ENCODE peak calls at places on chromosomes 12 and 14, in four cellular contexts. L is HCT116, H is fibroblast of lung, A is GM23338. V is an unnamed sample.
A peak's percentile ranks its signal among the peaks of the same experiment; 100 is the strongest.

GRCh38 chr12:24380122-24380521 is 430.7 kb upstream of the SOX5 start:
- DNase-seq in L (no peak), H (no peak), A (peak; percentile 30), V (no peak)

GRCh38 chr12:88951860-88952483 is 371.7 kb upstream of the KITLG start:
- DNase-seq in L (no peak), A (peak; percentile 70), H (no peak), V (no peak)

GRCh38 chr12:11650697-11651281 is 1.3 kb downstream of the ETV6 start:
- DNase-seq in A (no peak), H (peak; percentile 42), L (no peak), V (no peak)

GRCh38 chr14:28152453-28153044 is 614.0 kb upstream of the FOXG1 start:
- DNase-seq in H (no peak), L (no peak), A (no peak), V (no peak)

GRCh38 chr14:64910847-64911495 is 3.3 kb upstream of the CHURC1 start:
- DNase-seq in L (peak; percentile 39), H (peak; percentile 32), A (peak; percentile 70), V (peak; percentile 14)

GRCh38 chr12:12803186-12803585 is 10.0 kb upstream of the DDX47 start:
- DNase-seq in H (peak; percentile 92), L (peak; percentile 92), A (peak; percentile 29), V (peak; percentile 100)

GRCh38 chr12:18246057-18246456 is 15.3 kb upstream of the PIK3C2G start:
- DNase-seq in L (no peak), H (no peak), A (peak; percentile 45), V (no peak)

GRCh38 chr12:129827985-129828384 is 75.8 kb downstream of the TMEM132D start:
- DNase-seq in L (no peak), A (peak; percentile 13), H (peak; percentile 56), V (no peak)

GRCh38 chr12:49923035-49923644 is 19.4 kb upstream of the FAIM2 start:
- DNase-seq in H (no peak), A (no peak), L (no peak), V (no peak)

GRCh38 chr14:74915426-74915825 is 7.6 kb downstream of the RPS6KL1 start:
- DNase-seq in L (no peak), A (no peak), H (no peak), V (no peak)

GRCh38 chr12:50764861-50765324 is 992 bp downstream of the ATF1 start:
- DNase-seq in A (no peak), H (peak; percentile 39), L (no peak), V (no peak)

GRCh38 chr14:81392976-81393643 is 7.0 kb downstream of the STON2 start:
- DNase-seq in A (no peak), H (no peak), L (no peak), V (no peak)

GRCh38 chr12:30582943-30583342 is 112.7 kb downstream of the IPO8 start:
- DNase-seq in A (no peak), H (peak; percentile 50), L (no peak), V (no peak)

GRCh38 chr14:52563120-52563519 is 10.5 kb downstream of the GPR137C start:
- DNase-seq in H (peak; percentile 68), L (no peak), A (no peak), V (no peak)

GRCh38 chr12:107411792-107412535 is 273.6 kb upstream of the PWP1 start:
- DNase-seq in H (peak; percentile 80), A (no peak), L (no peak), V (no peak)

GRCh38 chr14:105096206-105096875 is 31.1 kb upstream of the GPR132 start:
- DNase-seq in H (no peak), L (no peak), A (no peak), V (no peak)

GRCh38 chr12:75798527-75798926 is 233.0 kb downstream of the PHLDA1 start:
- DNase-seq in A (no peak), L (no peak), H (no peak), V (no peak)

GRCh38 chr14:89417111-89417468 is at the start of gene FOXN3:
- DNase-seq in L (peak; percentile 78), H (peak; percentile 87), A (peak; percentile 91), V (no peak)

GRCh38 chr12:53674977-53675700 is 744 bp downstream of the ATP5MC2 start:
- DNase-seq in A (no peak), L (no peak), H (no peak), V (no peak)

GRCh38 chr12:80031229-80031628 is 68.1 kb upstream of the OTOGL start:
- DNase-seq in H (no peak), A (no peak), L (no peak), V (no peak)
- H3K4me1 ChIP-seq in H (no peaks in the 10 kb centered on the region), A (peaks cover 6% of the 10 kb centered on the region), L (no peaks in the 10 kb centered on the region), V (no peaks in the 10 kb centered on the region)

DNA sequence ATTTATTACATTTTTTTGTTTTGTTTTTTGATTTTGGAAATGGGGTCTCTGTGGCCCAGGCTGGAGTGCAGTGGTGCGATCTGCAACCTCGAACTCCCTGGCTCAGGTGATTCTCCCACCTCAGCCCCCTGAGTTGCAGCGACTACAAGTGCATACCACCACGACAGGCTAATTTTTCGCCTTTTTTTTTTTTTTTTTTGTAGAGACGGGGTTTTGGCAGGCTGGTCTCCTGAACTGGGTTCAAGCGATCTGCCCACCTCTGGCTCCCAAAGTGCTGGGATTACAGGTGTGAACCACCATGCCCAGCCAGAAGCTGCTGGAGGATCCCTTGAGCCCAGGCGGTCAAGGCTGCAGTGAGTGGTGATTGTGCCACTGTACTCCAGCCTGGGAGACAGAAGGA is 2.3 kb downstream of the MON2 start:
- DNase-seq in H (no peak), A (no peak), L (no peak), V (no peak)
- H3K4me2 ChIP-seq in H (peak overlapping the region; percentile 97), A (no peak overlapping the region), L (no peak overlapping the region), V (peak overlapping the region; percentile 86)

GRCh38 chr12:120247183-120247582 is 18.3 kb downstream of the PXN start:
- DNase-seq in L (no peak), H (no peak), A (no peak), V (no peak)
- H3K4me1 ChIP-seq in L (peaks cover 49% of the 10 kb centered on the region), H (peaks cover 36% of the 10 kb centered on the region), A (peaks cover 18% of the 10 kb centered on the region), V (peaks cover 12% of the 10 kb centered on the region)

DNA sequence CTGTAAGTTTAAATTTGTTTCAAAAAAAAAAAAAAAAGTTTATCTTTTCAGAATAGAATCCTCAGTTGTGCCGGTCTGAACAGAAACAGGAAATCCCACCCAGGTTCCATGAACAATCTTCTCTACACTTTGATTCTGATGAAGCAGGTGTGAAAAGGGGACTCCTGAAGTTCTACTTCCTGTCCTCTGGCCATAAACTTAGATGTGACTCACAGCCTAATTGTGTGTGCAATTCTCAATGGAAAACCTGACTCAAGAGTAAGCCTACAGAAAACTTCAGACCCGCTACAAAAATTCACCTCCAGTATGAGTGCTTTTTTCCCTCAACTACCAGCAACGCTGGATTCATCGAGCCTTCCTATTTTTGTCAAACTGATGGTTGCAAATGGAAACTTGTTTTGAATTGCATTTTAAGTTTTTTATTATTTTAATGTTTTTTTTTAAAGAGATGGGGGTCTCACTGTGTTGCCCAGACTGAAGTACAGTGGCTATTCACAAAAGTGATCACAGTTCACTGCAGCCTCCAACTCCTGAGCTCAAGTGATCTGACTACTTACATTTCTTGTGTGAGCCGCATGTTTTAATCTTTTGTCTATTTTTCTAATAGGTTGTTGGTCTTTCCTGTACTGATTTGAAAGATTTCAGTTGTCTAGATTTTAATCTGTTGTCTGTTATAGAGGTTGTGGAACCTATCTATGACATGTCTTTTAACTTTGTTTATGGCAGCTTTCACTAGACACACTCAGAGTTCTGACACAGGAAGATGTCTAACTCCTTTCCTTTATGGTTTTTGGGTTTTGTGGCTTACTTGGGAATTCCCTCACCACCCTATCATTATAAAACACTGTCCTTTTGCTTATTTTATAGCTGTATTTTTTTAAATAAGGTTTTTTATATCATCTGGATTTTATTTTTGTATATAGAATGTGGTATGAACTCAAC is 37.6 kb downstream of the ATG14 start:
- DNase-seq in H (peak; percentile 77), A (no peak), L (peak; percentile 40), V (peak; percentile 46)
- H3K4me2 ChIP-seq in H (no peak overlapping the region), A (no peak overlapping the region), L (no peak overlapping the region), V (no peak overlapping the region)

GRCh38 chr12:120115066-120115465 is 1.5 kb downstream of the RAB35 start:
- DNase-seq in L (no peak), H (peak; percentile 51), A (no peak), V (no peak)
- H3K4me1 ChIP-seq in L (peaks cover 17% of the 10 kb centered on the region), H (peaks cover 5% of the 10 kb centered on the region), A (peaks cover 24% of the 10 kb centered on the region), V (peaks cover 27% of the 10 kb centered on the region)

DNA sequence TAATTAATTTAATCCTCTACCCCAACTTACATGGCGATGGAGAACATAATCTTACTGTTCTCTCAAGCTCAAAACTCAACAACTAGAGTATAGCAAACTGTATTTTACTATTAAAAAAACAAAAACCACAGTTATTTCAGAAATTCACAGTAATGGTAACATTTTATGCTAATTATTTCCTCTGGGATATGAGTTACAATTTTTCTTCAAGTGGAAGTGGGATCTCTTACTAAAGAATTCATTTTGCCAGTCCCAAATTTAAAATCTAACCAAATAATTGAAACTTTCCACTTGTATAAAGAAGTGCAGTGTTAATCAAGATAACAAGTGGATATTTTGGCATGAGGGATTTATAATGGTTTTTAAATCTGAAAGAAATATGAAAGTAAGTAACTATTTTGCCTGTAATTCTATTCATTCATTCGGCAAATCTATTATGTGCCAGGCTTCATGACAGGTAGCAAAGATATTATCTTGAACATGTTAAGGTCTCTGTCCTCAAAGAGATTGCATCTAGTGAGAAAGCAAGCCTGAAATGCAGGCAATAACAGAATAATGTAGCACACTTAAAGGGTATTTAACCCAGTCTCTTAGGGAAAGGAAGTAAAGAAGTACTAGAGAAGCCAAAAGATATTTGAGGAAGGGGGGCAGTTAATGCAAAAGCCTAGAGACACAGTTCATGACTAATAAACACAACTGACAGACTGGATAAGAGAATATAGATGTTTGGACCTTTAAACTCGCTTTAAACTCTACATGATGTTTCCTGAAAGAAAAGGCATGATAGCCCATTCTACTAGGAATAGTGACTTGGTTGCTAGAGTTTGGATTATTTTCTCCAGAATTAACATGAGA is 44.0 kb downstream of the TAOK3 start:
- DNase-seq in L (no peak), H (peak; percentile 39), A (no peak), V (no peak)
- H3K4me2 ChIP-seq in L (no peak overlapping the region), H (no peak overlapping the region), A (no peak overlapping the region), V (no peak overlapping the region)

V was measured in PC-9.